ENCODE peak calls at places on chromosomes 4 and X, in ten cellular contexts. O is NCI-H1092 treated with DMSO at 0.1 percent for 48 hours, P is heart right ventricle, V is left cardiac atrium, E is omental fat pad, F is RWPE1, H is Right ventricle myocardium superior, S is LoVo, A is NAMALWA, X is NCI-H1048. G is an unnamed sample.

GRCh38 chr4:25058796-25059195 is 28.1 kb upstream of the LGI2 start:
- DNase-seq in O (no peak), P (no peak), S (no peak), V (no peak), F (no peak), X (no peak), E (no peak), A (peak; percentile 2), H (no peak), G (no peak)

GRCh38 chr4:94621491-94622080 is 136.2 kb upstream of the BMPR1B start:
- DNase-seq in S (peak; percentile 43), X (no peak), F (peak; percentile 49), P (no peak), O (peak; percentile 11), A (peak; percentile 66), E (no peak), H (no peak), V (no peak), G (peak; percentile 71)

GRCh38 chr4:271492-272103 is 33.7 kb downstream of the ZNF732 start:
- DNase-seq in A (no peak), S (no peak), P (no peak), F (no peak), V (no peak), O (no peak), E (no peak), H (no peak), X (no peak), G (no peak)

GRCh38 chrX:50147972-50148371 is 52.8 kb downstream of the AKAP4 start:
- DNase-seq in X (no peak), S (no peak), F (no peak), E (no peak), H (no peak), A (no peak), V (no peak), O (no peak), P (no peak), G (no peak)

GRCh38 chrX:12065251-12065650 is 73.0 kb upstream of the FRMPD4 start:
- DNase-seq in F (peak; percentile 2), S (peak; percentile 1), E (no peak), H (no peak), O (no peak), X (peak; percentile 1), A (peak; percentile 8), V (no peak), P (no peak), G (no peak)

GRCh38 chr4:95102391-95102790 is 344.6 kb downstream of the BMPR1B start:
- DNase-seq in X (no peak), O (no peak), F (no peak), E (no peak), H (no peak), A (no peak), P (no peak), V (no peak), S (peak; percentile 78), G (no peak)

GRCh38 chr4:66340286-66340893 is 670.1 kb upstream of the EPHA5 start:
- DNase-seq in O (no peak), H (no peak), A (no peak), E (no peak), P (no peak), S (no peak), X (no peak), F (no peak), V (no peak), G (no peak)

GRCh38 chr4:140071806-140072205 is 82.2 kb downstream of the MAML3 start:
- DNase-seq in A (no peak), O (no peak), E (no peak), H (peak; percentile 49), S (no peak), X (no peak), F (no peak), P (peak; percentile 39), V (peak; percentile 53), G (peak; percentile 87)

GRCh38 chr4:161929966-161930365 is 233.8 kb downstream of the FSTL5 start:
- DNase-seq in V (no peak), H (no peak), E (no peak), P (no peak), F (no peak), S (no peak), O (no peak), X (no peak), A (no peak), G (peak; percentile 34)

GRCh38 chrX:103513067-103513466 is 6.2 kb downstream of the RAB40A start:
- DNase-seq in X (no peak), O (no peak), A (no peak), H (no peak), F (no peak), P (no peak), V (no peak), E (no peak), S (no peak), G (no peak)

GRCh38 chr4:38765391-38765790 is 17.4 kb downstream of the TLR10 start:
- DNase-seq in V (no peak), X (no peak), E (no peak), O (no peak), F (no peak), H (no peak), S (no peak), P (no peak), A (no peak), G (peak; percentile 52)

GRCh38 chr4:134243742-134244713 is 42.4 kb upstream of the PABPC4L start:
- DNase-seq in O (no peak), S (no peak), A (no peak), P (no peak), V (peak; percentile 9), F (no peak), H (peak; percentile 14), E (no peak), X (no peak), G (no peak)

G was measured in foreskin fibroblast.